ENCODE peak calls at places on chromosomes 6 and 20, in seven cellular contexts. One of them, this sample, is unnamed.

GRCh38 chr20:34861386-34862084 is 11.1 kb downstream of the GGT7 start:
- DNase-seq in heart left ventricle: no peak
- DNase-seq in stimulated activated CD8-positive, alpha-beta memory T cell treated with anti-CD3 and anti-CD28 coated beads, Interleukin-12 subunit alpha, Interleukin-12 subunit beta, amount 100 ng/mL, for 4 hours: no peak
- DNase-seq in Caki2: no peak
- DNase-seq in cardiac fibroblast: no peak
- DNase-seq in A172: no peak
- DNase-seq in BJ: no peak
- DNase-seq in this sample: peak; percentile 56

GRCh38 chr6:114713690-114714089 is 370.9 kb upstream of the HS3ST5 start:
- DNase-seq in BJ: no peak
- DNase-seq in stimulated activated CD8-positive, alpha-beta memory T cell treated with anti-CD3 and anti-CD28 coated beads, Interleukin-12 subunit alpha, Interleukin-12 subunit beta, amount 100 ng/mL, for 4 hours: no peak
- DNase-seq in A172: no peak
- DNase-seq in cardiac fibroblast: no peak
- DNase-seq in heart left ventricle: no peak
- DNase-seq in Caki2: no peak
- DNase-seq in this sample: no peak

GRCh38 chr6:107692351-107692750 is 131.8 kb downstream of the SCML4 start:
- DNase-seq in A172: no peak
- DNase-seq in heart left ventricle: no peak
- DNase-seq in stimulated activated CD8-positive, alpha-beta memory T cell treated with anti-CD3 and anti-CD28 coated beads, Interleukin-12 subunit alpha, Interleukin-12 subunit beta, amount 100 ng/mL, for 4 hours: no peak
- DNase-seq in cardiac fibroblast: peak; percentile 86
- DNase-seq in BJ: no peak
- DNase-seq in Caki2: no peak
- DNase-seq in this sample: no peak

GRCh38 chr6:116557863-116558262 is 4.3 kb downstream of the CALHM4 start:
- DNase-seq in BJ: peak; percentile 81
- DNase-seq in cardiac fibroblast: peak; percentile 96
- DNase-seq in A172: peak; percentile 95
- DNase-seq in stimulated activated CD8-positive, alpha-beta memory T cell treated with anti-CD3 and anti-CD28 coated beads, Interleukin-12 subunit alpha, Interleukin-12 subunit beta, amount 100 ng/mL, for 4 hours: no peak
- DNase-seq in Caki2: peak; percentile 84
- DNase-seq in heart left ventricle: peak; percentile 33
- DNase-seq in this sample: peak; percentile 44

GRCh38 chr20:50286609-50287008 is 96.0 kb downstream of the CEBPB start:
- DNase-seq in A172: peak; percentile 72
- DNase-seq in Caki2: peak; percentile 67
- DNase-seq in cardiac fibroblast: peak; percentile 93
- DNase-seq in BJ: peak; percentile 71
- DNase-seq in heart left ventricle: no peak
- DNase-seq in stimulated activated CD8-positive, alpha-beta memory T cell treated with anti-CD3 and anti-CD28 coated beads, Interleukin-12 subunit alpha, Interleukin-12 subunit beta, amount 100 ng/mL, for 4 hours: no peak
- DNase-seq in this sample: peak; percentile 31

GRCh38 chr6:159152014-159152413 is 17.2 kb upstream of the FNDC1 start:
- DNase-seq in cardiac fibroblast: no peak
- DNase-seq in heart left ventricle: no peak
- DNase-seq in A172: no peak
- DNase-seq in Caki2: no peak
- DNase-seq in stimulated activated CD8-positive, alpha-beta memory T cell treated with anti-CD3 and anti-CD28 coated beads, Interleukin-12 subunit alpha, Interleukin-12 subunit beta, amount 100 ng/mL, for 4 hours: no peak
- DNase-seq in BJ: no peak
- DNase-seq in this sample: no peak

GRCh38 chr6:69961251-69961650 is 94.9 kb downstream of the COL19A1 start:
- DNase-seq in A172: no peak
- DNase-seq in Caki2: no peak
- DNase-seq in BJ: peak; percentile 28
- DNase-seq in stimulated activated CD8-positive, alpha-beta memory T cell treated with anti-CD3 and anti-CD28 coated beads, Interleukin-12 subunit alpha, Interleukin-12 subunit beta, amount 100 ng/mL, for 4 hours: no peak
- DNase-seq in heart left ventricle: no peak
- DNase-seq in cardiac fibroblast: no peak
- DNase-seq in this sample: no peak

GRCh38 chr20:50038169-50038568 is 55.4 kb downstream of the SNAI1 start:
- DNase-seq in Caki2: no peak
- DNase-seq in A172: no peak
- DNase-seq in stimulated activated CD8-positive, alpha-beta memory T cell treated with anti-CD3 and anti-CD28 coated beads, Interleukin-12 subunit alpha, Interleukin-12 subunit beta, amount 100 ng/mL, for 4 hours: no peak
- DNase-seq in BJ: no peak
- DNase-seq in heart left ventricle: no peak
- DNase-seq in cardiac fibroblast: no peak
- DNase-seq in this sample: no peak

GRCh38 chr20:2751868-2752630 is 48.4 kb downstream of the CPXM1 start:
- DNase-seq in BJ: no peak
- DNase-seq in A172: no peak
- DNase-seq in heart left ventricle: no peak
- DNase-seq in stimulated activated CD8-positive, alpha-beta memory T cell treated with anti-CD3 and anti-CD28 coated beads, Interleukin-12 subunit alpha, Interleukin-12 subunit beta, amount 100 ng/mL, for 4 hours: peak; percentile 40
- DNase-seq in Caki2: no peak
- DNase-seq in cardiac fibroblast: no peak
- DNase-seq in this sample: no peak

GRCh38 chr6:7325750-7326149 is 12.8 kb upstream of the SSR1 start:
- DNase-seq in stimulated activated CD8-positive, alpha-beta memory T cell treated with anti-CD3 and anti-CD28 coated beads, Interleukin-12 subunit alpha, Interleukin-12 subunit beta, amount 100 ng/mL, for 4 hours: no peak
- DNase-seq in A172: no peak
- DNase-seq in Caki2: no peak
- DNase-seq in cardiac fibroblast: no peak
- DNase-seq in BJ: no peak
- DNase-seq in heart left ventricle: no peak
- DNase-seq in this sample: no peak

GRCh38 chr20:34791289-34792020 is 34.0 kb downstream of the NCOA6 start:
- DNase-seq in heart left ventricle: no peak
- DNase-seq in cardiac fibroblast: peak; percentile 70
- DNase-seq in BJ: peak; percentile 37
- DNase-seq in Caki2: peak; percentile 53
- DNase-seq in stimulated activated CD8-positive, alpha-beta memory T cell treated with anti-CD3 and anti-CD28 coated beads, Interleukin-12 subunit alpha, Interleukin-12 subunit beta, amount 100 ng/mL, for 4 hours: no peak
- DNase-seq in A172: peak; percentile 12
- DNase-seq in this sample: no peak

This sample was measured in mucosa of gallbladder.